ENCODE peak calls at places on chromosomes 11 and 22, in six cellular contexts. J, S, V, T, Y and A are unnamed samples.

GRCh38 chr11:68271023-68271780 is 571 bp downstream of the C11orf24 start:
- DNase-seq in J (peak), S (peak), V (peak), T (peak), Y (peak), A (peak)

GRCh38 chr11:60767388-60767811 is 10.7 kb downstream of the MS4A15 start:
- DNase-seq in J (no peak), S (peak), V (no peak), T (no peak), Y (peak), A (no peak)

GRCh38 chr11:14184548-14184947 is 174.4 kb downstream of the RRAS2 start:
- DNase-seq in J (no peak), S (no peak), V (no peak), T (no peak), Y (no peak), A (no peak)

GRCh38 chr11:50037282-50037681 is 4.6 kb downstream of the OR4C45 start:
- DNase-seq in J (no peak), S (no peak), V (no peak), T (no peak), Y (no peak), A (no peak)

GRCh38 chr11:131713529-131714134 is 343.2 kb downstream of the NTM start:
- DNase-seq in J (no peak), S (no peak), V (no peak), T (no peak), Y (no peak), A (no peak)

GRCh38 chr11:43845816-43846215 is 34.8 kb upstream of the ALKBH3 start:
- DNase-seq in J (no peak), S (no peak), V (no peak), T (no peak), Y (no peak), A (no peak)

GRCh38 chr22:41579297-41579996 is 10.2 kb downstream of the PMM1 start:
- DNase-seq in J (no peak), S (no peak), V (no peak), T (no peak), Y (no peak), A (no peak)

GRCh38 chr11:19952101-19952605 is 208.1 kb downstream of the DBX1 start:
- DNase-seq in J (no peak), S (no peak), V (no peak), T (no peak), Y (no peak), A (no peak)

GRCh38 chr11:57290288-57290687 is 34.5 kb downstream of the TNKS1BP1 start:
- DNase-seq in J (no peak), S (no peak), V (no peak), T (no peak), Y (no peak), A (no peak)

GRCh38 chr11:93020248-93021088 is 51.0 kb downstream of the MTNR1B start:
- DNase-seq in J (no peak), S (no peak), V (no peak), T (no peak), Y (no peak), A (no peak)

GRCh38 chr11:67056640-67057409 is at the start of gene RHOD:
- DNase-seq in J (peak), S (peak), V (no peak), T (no peak), Y (peak), A (no peak)

GRCh38 chr11:15565846-15566245 is 451.1 kb downstream of the INSC start:
- DNase-seq in J (no peak), S (no peak), V (no peak), T (no peak), Y (no peak), A (no peak)

GRCh38 chr11:118921121-118921928 is 4.4 kb downstream of the BCL9L start:
- DNase-seq in J (peak), S (no peak), V (no peak), T (no peak), Y (peak), A (no peak)

GRCh38 chr11:57085604-57086003 is 96.1 kb upstream of the LRRC55 start:
- DNase-seq in J (no peak), S (no peak), V (no peak), T (no peak), Y (no peak), A (no peak)

GRCh38 chr11:18775492-18776292 is 15.9 kb downstream of the PTPN5 start:
- DNase-seq in J (no peak), S (peak), V (peak), T (peak), Y (peak), A (peak)

GRCh38 chr11:31820438-31820818 is 9.3 kb upstream of the PAX6 start:
- DNase-seq in J (no peak), S (peak), V (no peak), T (no peak), Y (no peak), A (no peak)

GRCh38 chr11:112734207-112734606 is 227.0 kb upstream of the NCAM1 start:
- DNase-seq in J (no peak), S (no peak), V (peak), T (no peak), Y (peak), A (no peak)

GRCh38 chr22:20551805-20552449 is 44.5 kb downstream of the MED15 start:
- DNase-seq in J (peak), S (no peak), V (no peak), T (no peak), Y (peak), A (peak)

GRCh38 chr11:65429724-65430405 is 7.3 kb downstream of the NEAT1 start:
- DNase-seq in J (peak), S (peak), V (no peak), T (no peak), Y (peak), A (peak)

GRCh38 chr11:131146817-131147490 is 223.5 kb upstream of the NTM start:
- DNase-seq in J (no peak), S (no peak), V (no peak), T (no peak), Y (no peak), A (no peak)

GRCh38 chr22:42066133-42066761 is 4.4 kb downstream of the NAGA start:
- DNase-seq in J (no peak), S (no peak), V (no peak), T (no peak), Y (no peak), A (no peak)

GRCh38 chr22:23875801-23876200 is 18.1 kb downstream of the SLC2A11 start:
- DNase-seq in J (no peak), S (no peak), V (no peak), T (no peak), Y (no peak), A (no peak)

GRCh38 chr22:41762980-41763779 is 37.3 kb upstream of the CCDC134 start:
- DNase-seq in J (peak), S (no peak), V (peak), T (no peak), Y (peak), A (no peak)

GRCh38 chr11:77411238-77411637 is 62.7 kb downstream of the PAK1 start:
- DNase-seq in J (no peak), S (peak), V (no peak), T (no peak), Y (peak), A (peak)

GRCh38 chr11:128862913-128863660 is 4.0 kb downstream of the KCNJ1 start:
- DNase-seq in J (no peak), S (no peak), V (no peak), T (no peak), Y (no peak), A (no peak)

GRCh38 chr11:15968461-15969130 is 387.8 kb downstream of the SOX6 start:
- DNase-seq in J (no peak), S (no peak), V (no peak), T (no peak), Y (no peak), A (peak)

GRCh38 chr11:6196396-6196795 is 2.6 kb upstream of the OR52W1 start:
- DNase-seq in J (no peak), S (no peak), V (no peak), T (no peak), Y (no peak), A (no peak)

GRCh38 chr11:65366340-65366773 is 11.8 kb downstream of the TIGD3 start:
- DNase-seq in J (peak), S (no peak), V (peak), T (no peak), Y (peak), A (peak)

GRCh38 chr22:37492428-37493344 is 6.5 kb upstream of the MFNG start:
- DNase-seq in J (peak), S (no peak), V (peak), T (no peak), Y (peak), A (no peak)